ENCODE peak calls at places on chromosomes 7 and 10, in eight cellular contexts. G is tibial nerve, H is K562, B is ovary, W is esophagus muscularis mucosa, X is SK-N-SH, I is H1, F is stomach. R is an unnamed sample.
A peak's percentile ranks its signal among the peaks of the same experiment; 100 is the strongest.

GRCh38 chr7:44959433-44959951 is 19.3 kb downstream of the MYO1G start:
- DNase-seq in G (no peak), H (peak; percentile 66), B (no peak), W (no peak), X (peak; percentile 28), I (no peak), F (no peak), R (no peak)

GRCh38 chr7:120274482-120274881 is 1.5 kb downstream of the KCND2 start:
- DNase-seq in G (no peak), H (no peak), B (no peak), W (no peak), X (peak; percentile 14), I (no peak), F (no peak), R (no peak)

GRCh38 chr7:2405601-2406345 is 2.4 kb downstream of the CHST12 start:
- DNase-seq in G (no peak), H (peak; percentile 61), B (no peak), W (no peak), X (no peak), I (no peak), F (no peak), R (peak; percentile 43)

GRCh38 chr10:57338823-57339558 is 928.7 kb downstream of the IPMK start:
- DNase-seq in G (no peak), H (peak; percentile 13), B (no peak), W (no peak), X (peak; percentile 52), I (no peak), F (no peak), R (no peak)

GRCh38 chr10:70096705-70097420 is 35.8 kb downstream of the AIFM2 start:
- DNase-seq in G (no peak), H (no peak), B (no peak), W (no peak), X (no peak), I (no peak), F (no peak), R (no peak)

GRCh38 chr10:114681542-114681941 is 23.5 kb upstream of the ABLIM1 start:
- DNase-seq in G (no peak), H (no peak), B (no peak), W (no peak), X (no peak), I (no peak), F (no peak), R (no peak)

GRCh38 chr7:371779-372545 is 82.0 kb downstream of the FOXL3 start:
- DNase-seq in G (peak; percentile 8), H (no peak), B (peak; percentile 30), W (no peak), X (no peak), I (no peak), F (peak; percentile 25), R (peak; percentile 18)

GRCh38 chr7:83820641-83821040 is 171.7 kb upstream of the SEMA3E start:
- DNase-seq in G (no peak), H (no peak), B (no peak), W (no peak), X (no peak), I (no peak), F (no peak), R (no peak)

GRCh38 chr7:1087462-1087809 is 477 bp upstream of the GPER1 start:
- DNase-seq in G (no peak), H (no peak), B (no peak), W (no peak), X (no peak), I (no peak), F (no peak), R (no peak)

GRCh38 chr10:3955954-3956617 is 171.1 kb upstream of the KLF6 start:
- DNase-seq in G (no peak), H (no peak), B (no peak), W (peak; percentile 80), X (no peak), I (no peak), F (no peak), R (no peak)

GRCh38 chr7:26144681-26145080 is 7.3 kb upstream of the NFE2L3 start:
- DNase-seq in G (no peak), H (no peak), B (no peak), W (no peak), X (no peak), I (no peak), F (no peak), R (no peak)

GRCh38 chr7:51229620-51230323 is 86.8 kb downstream of the COBL start:
- DNase-seq in G (no peak), H (no peak), B (no peak), W (no peak), X (no peak), I (no peak), F (no peak), R (peak; percentile 22)

GRCh38 chr10:83701799-83702198 is 437.5 kb upstream of the GHITM start:
- DNase-seq in G (no peak), H (no peak), B (no peak), W (no peak), X (no peak), I (no peak), F (peak; percentile 35), R (no peak)

GRCh38 chr7:96084880-96085551 is 236.9 kb downstream of the SLC25A13 start:
- DNase-seq in G (no peak), H (no peak), B (no peak), W (no peak), X (no peak), I (no peak), F (no peak), R (no peak)

GRCh38 chr10:124616836-124617130 is 127.4 kb downstream of the FAM53B start:
- DNase-seq in G (no peak), H (no peak), B (no peak), W (no peak), X (no peak), I (no peak), F (no peak), R (no peak)

GRCh38 chr10:69479737-69480412 is 28.6 kb downstream of the TSPAN15 start:
- DNase-seq in G (no peak), H (no peak), B (no peak), W (no peak), X (no peak), I (no peak), F (no peak), R (no peak)

GRCh38 chr10:4006051-4006450 is 221.0 kb upstream of the KLF6 start:
- DNase-seq in G (no peak), H (no peak), B (no peak), W (no peak), X (no peak), I (no peak), F (no peak), R (no peak)

GRCh38 chr7:106486331-106486730 is 174.6 kb downstream of the CCDC71L start:
- DNase-seq in G (no peak), H (no peak), B (no peak), W (no peak), X (no peak), I (no peak), F (no peak), R (no peak)
- H3K27ac ChIP-seq in G (no peak overlapping the region), H (no peak overlapping the region), B (no peak overlapping the region), W (peak overlapping the region; percentile 82), X (peak overlapping the region; percentile 79), I (no peak overlapping the region), F (peak overlapping the region; percentile 68), R (peak overlapping the region; percentile 50)

GRCh38 chr10:75110006-75110632 is 1.3 kb upstream of the SAMD8 start:
- DNase-seq in G (no peak), H (peak; percentile 62), B (no peak), W (no peak), X (no peak), I (no peak), F (no peak), R (peak; percentile 19)

GRCh38 chr10:75107756-75108683 is 3.4 kb upstream of the SAMD8 start:
- DNase-seq in G (no peak), H (peak; percentile 50), B (no peak), W (peak; percentile 10), X (no peak), I (no peak), F (no peak), R (peak; percentile 20)

GRCh38 chr10:75109459-75109778 is 2.0 kb upstream of the SAMD8 start:
- DNase-seq in G (no peak), H (no peak), B (no peak), W (no peak), X (no peak), I (no peak), F (no peak), R (no peak)

GRCh38 chr10:75111367-75111905 is at the start of gene SAMD8:
- DNase-seq in G (peak; percentile 90), H (peak; percentile 98), B (peak; percentile 98), W (peak; percentile 99), X (peak; percentile 99), I (peak; percentile 91), F (peak; percentile 97), R (peak; percentile 98)

GRCh38 chr10:75108684-75109458 is 2.6 kb upstream of the SAMD8 start:
- DNase-seq in G (no peak), H (peak; percentile 91), B (no peak), W (no peak), X (peak; percentile 83), I (peak; percentile 27), F (no peak), R (peak; percentile 41)
- TF ChIP-seq CTCF in G (no peak), H (peak; percentile 95), B (no peak), W (peak; percentile 46), X (peak; percentile 61), I (peak; percentile 66), F (peak; percentile 47), R (peak; percentile 63)

GRCh38 chr10:110498982-110499795 is 1.5 kb downstream of the DUSP5 start:
- DNase-seq in G (no peak), H (no peak), B (no peak), W (no peak), X (no peak), I (peak; percentile 47), F (peak; percentile 46), R (peak; percentile 47)
- TF ChIP-seq EP300 in G (no peak), H (no peak), B (no peak), W (no peak), X (no peak), I (no peak), F (no peak), R (no peak)

GRCh38 chr10:80132299-80133139 is at the start of gene PLAC9:
- DNase-seq in G (no peak), H (no peak), B (peak; percentile 66), W (no peak), X (peak; percentile 83), I (no peak), F (no peak), R (no peak)

GRCh38 chr10:80122746-80123145 is 9.8 kb upstream of the PLAC9 start:
- DNase-seq in G (no peak), H (no peak), B (no peak), W (no peak), X (no peak), I (no peak), F (no peak), R (no peak)

GRCh38 chr10:80122110-80122710 is 10.3 kb upstream of the PLAC9 start:
- DNase-seq in G (no peak), H (no peak), B (no peak), W (no peak), X (no peak), I (no peak), F (no peak), R (no peak)

GRCh38 chr10:80131499-80131901 is 1.0 kb upstream of the PLAC9 start:
- DNase-seq in G (no peak), H (no peak), B (no peak), W (no peak), X (no peak), I (no peak), F (no peak), R (no peak)

DNA sequence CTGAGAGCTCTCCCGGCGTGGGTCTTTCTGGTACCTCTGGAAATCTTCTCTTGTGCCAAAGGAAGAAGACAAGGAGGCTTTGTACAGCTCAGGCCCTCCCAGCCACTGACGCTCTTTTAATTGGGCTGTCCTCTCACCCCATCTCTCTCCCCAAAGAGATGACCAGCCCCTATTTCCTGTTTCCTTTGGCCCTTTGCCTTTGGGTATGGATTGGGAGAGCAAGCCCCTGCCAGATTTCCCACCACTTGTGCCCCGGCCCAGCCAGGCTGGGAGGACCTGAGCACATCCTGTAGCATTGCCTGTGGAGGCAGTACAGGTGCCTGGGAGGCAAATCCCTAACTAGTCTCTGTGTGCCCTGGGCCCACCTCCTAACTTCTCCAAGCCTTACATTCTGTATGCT is 5.7 kb upstream of the PLAC9 start:
- DNase-seq in G (no peak), H (no peak), B (no peak), W (no peak), X (no peak), I (no peak), F (no peak), R (peak; percentile 27)
- H3K27ac ChIP-seq in G (no peak overlapping the region), H (no peak overlapping the region), B (no peak overlapping the region), W (no peak overlapping the region), X (no peak overlapping the region), I (no peak overlapping the region), F (no peak overlapping the region), R (no peak overlapping the region)